ENCODE peak calls at places on chromosomes 7 and 10, in nine cellular contexts. One of them, this sample, is unnamed.

GRCh38 chr7:159136846-159137245 is 7.8 kb downstream of the VIPR2 start:
- DNase-seq in heart left ventricle: peak; percentile 9
- DNase-seq in endodermal cell: peak; percentile 46
- DNase-seq in GM10248: no peak
- DNase-seq in BE2C: no peak
- DNase-seq in Caco-2: no peak
- DNase-seq in mucosa of descending colon: no peak
- DNase-seq in omental fat pad: no peak
- DNase-seq in stomach: peak; percentile 7
- DNase-seq in this sample: no peak

GRCh38 chr10:84097787-84098353 is 41.4 kb upstream of the GHITM start:
- DNase-seq in heart left ventricle: no peak
- DNase-seq in Caco-2: no peak
- DNase-seq in BE2C: no peak
- DNase-seq in endodermal cell: no peak
- DNase-seq in omental fat pad: no peak
- DNase-seq in mucosa of descending colon: no peak
- DNase-seq in GM10248: no peak
- DNase-seq in stomach: no peak
- DNase-seq in this sample: no peak

GRCh38 chr10:38038107-38038931 is 27.8 kb downstream of the ZNF33A start:
- DNase-seq in omental fat pad: no peak
- DNase-seq in mucosa of descending colon: no peak
- DNase-seq in stomach: no peak
- DNase-seq in BE2C: no peak
- DNase-seq in heart left ventricle: no peak
- DNase-seq in GM10248: peak; percentile 49
- DNase-seq in Caco-2: no peak
- DNase-seq in endodermal cell: no peak
- DNase-seq in this sample: no peak

GRCh38 chr7:37541810-37542443 is 93.3 kb upstream of the ELMO1 start:
- DNase-seq in omental fat pad: no peak
- DNase-seq in endodermal cell: no peak
- DNase-seq in heart left ventricle: no peak
- DNase-seq in stomach: no peak
- DNase-seq in mucosa of descending colon: no peak
- DNase-seq in BE2C: no peak
- DNase-seq in Caco-2: no peak
- DNase-seq in GM10248: no peak
- DNase-seq in this sample: no peak

GRCh38 chr10:116845823-116846222 is 3.5 kb upstream of the ENO4 start:
- DNase-seq in BE2C: no peak
- DNase-seq in omental fat pad: no peak
- DNase-seq in GM10248: no peak
- DNase-seq in stomach: no peak
- DNase-seq in heart left ventricle: no peak
- DNase-seq in endodermal cell: no peak
- DNase-seq in mucosa of descending colon: no peak
- DNase-seq in Caco-2: no peak
- DNase-seq in this sample: no peak

GRCh38 chr7:94440460-94441039 is 45.9 kb downstream of the COL1A2 start:
- DNase-seq in stomach: no peak
- DNase-seq in endodermal cell: no peak
- DNase-seq in Caco-2: peak; percentile 68
- DNase-seq in BE2C: no peak
- DNase-seq in heart left ventricle: no peak
- DNase-seq in omental fat pad: no peak
- DNase-seq in mucosa of descending colon: no peak
- DNase-seq in GM10248: no peak
- DNase-seq in this sample: no peak

GRCh38 chr10:118241229-118242137 is 100.6 kb downstream of the FAM204A start:
- DNase-seq in mucosa of descending colon: no peak
- DNase-seq in endodermal cell: peak; percentile 94
- DNase-seq in omental fat pad: peak; percentile 89
- DNase-seq in stomach: peak; percentile 79
- DNase-seq in heart left ventricle: peak; percentile 66
- DNase-seq in Caco-2: peak; percentile 77
- DNase-seq in BE2C: peak; percentile 73
- DNase-seq in GM10248: peak; percentile 50
- DNase-seq in this sample: peak; percentile 79

GRCh38 chr10:93875032-93875358 is 18.8 kb upstream of the SLC35G1 start:
- DNase-seq in heart left ventricle: no peak
- DNase-seq in BE2C: no peak
- DNase-seq in mucosa of descending colon: no peak
- DNase-seq in omental fat pad: no peak
- DNase-seq in Caco-2: no peak
- DNase-seq in endodermal cell: no peak
- DNase-seq in GM10248: no peak
- DNase-seq in stomach: no peak
- DNase-seq in this sample: no peak

GRCh38 chr10:85986777-85987176 is 379.8 kb downstream of the GRID1 start:
- DNase-seq in Caco-2: no peak
- DNase-seq in GM10248: no peak
- DNase-seq in stomach: no peak
- DNase-seq in BE2C: no peak
- DNase-seq in endodermal cell: no peak
- DNase-seq in heart left ventricle: no peak
- DNase-seq in mucosa of descending colon: no peak
- DNase-seq in omental fat pad: no peak
- DNase-seq in this sample: no peak

GRCh38 chr10:99346247-99346646 is 17.1 kb downstream of the CNNM1 start:
- DNase-seq in stomach: no peak
- DNase-seq in endodermal cell: no peak
- DNase-seq in heart left ventricle: no peak
- DNase-seq in omental fat pad: no peak
- DNase-seq in GM10248: no peak
- DNase-seq in BE2C: no peak
- DNase-seq in mucosa of descending colon: no peak
- DNase-seq in Caco-2: no peak
- DNase-seq in this sample: no peak

GRCh38 chr7:129821476-129821875 is 131.3 kb downstream of the UBE2H start:
- DNase-seq in stomach: no peak
- DNase-seq in mucosa of descending colon: no peak
- DNase-seq in omental fat pad: no peak
- DNase-seq in GM10248: no peak
- DNase-seq in endodermal cell: peak; percentile 29
- DNase-seq in BE2C: no peak
- DNase-seq in Caco-2: no peak
- DNase-seq in heart left ventricle: no peak
- DNase-seq in this sample: no peak

GRCh38 chr10:100303724-100304319 is 17.3 kb upstream of the BLOC1S2 start:
- DNase-seq in GM10248: peak; percentile 60
- DNase-seq in BE2C: no peak
- DNase-seq in endodermal cell: no peak
- DNase-seq in Caco-2: no peak
- DNase-seq in omental fat pad: no peak
- DNase-seq in mucosa of descending colon: no peak
- DNase-seq in heart left ventricle: no peak
- DNase-seq in stomach: no peak
- DNase-seq in this sample: no peak

GRCh38 chr10:68073631-68074403 is 1.3 kb downstream of the HERC4 start:
- DNase-seq in stomach: no peak
- DNase-seq in Caco-2: no peak
- DNase-seq in mucosa of descending colon: no peak
- DNase-seq in endodermal cell: no peak
- DNase-seq in heart left ventricle: no peak
- DNase-seq in omental fat pad: no peak
- DNase-seq in GM10248: no peak
- DNase-seq in BE2C: no peak
- DNase-seq in this sample: no peak

GRCh38 chr7:27242046-27242579 is 489 bp upstream of the EVX1 start:
- DNase-seq in stomach: no peak
- DNase-seq in GM10248: no peak
- DNase-seq in mucosa of descending colon: no peak
- DNase-seq in endodermal cell: no peak
- DNase-seq in BE2C: no peak
- DNase-seq in heart left ventricle: no peak
- DNase-seq in Caco-2: no peak
- DNase-seq in omental fat pad: no peak
- DNase-seq in this sample: no peak

DNA sequence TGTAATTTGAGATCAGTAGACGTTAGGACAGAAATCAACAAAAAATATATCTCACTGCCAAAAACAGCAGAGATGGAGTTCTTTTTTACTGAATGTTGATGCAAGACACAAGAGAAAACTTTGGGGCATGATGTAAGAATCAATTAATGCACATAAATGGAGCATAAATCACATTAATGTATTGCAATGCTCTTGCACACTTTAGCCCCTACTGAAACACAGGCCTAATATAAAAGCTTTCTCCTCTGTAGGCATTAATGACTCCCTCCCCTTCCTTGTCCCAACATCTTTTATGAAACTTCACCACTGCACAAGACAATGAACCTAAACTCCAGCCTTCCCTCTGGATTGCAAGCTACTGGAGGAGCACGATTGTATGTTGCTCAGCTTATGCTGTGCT is 58.8 kb downstream of the CACNA2D1 start:
- DNase-seq in heart left ventricle: no peak
- DNase-seq in stomach: no peak
- DNase-seq in GM10248: no peak
- DNase-seq in Caco-2: no peak
- DNase-seq in mucosa of descending colon: no peak
- DNase-seq in endodermal cell: no peak
- DNase-seq in BE2C: no peak
- DNase-seq in omental fat pad: no peak
- DNase-seq in this sample: no peak
- TF ChIP-seq CTCF in heart left ventricle: no peak
- TF ChIP-seq CTCF in stomach: no peak
- TF ChIP-seq CTCF in GM10248: no peak
- TF ChIP-seq CTCF in Caco-2: no peak
- TF ChIP-seq CTCF in mucosa of descending colon: no peak
- TF ChIP-seq CTCF in endodermal cell: no peak
- TF ChIP-seq CTCF in BE2C: no peak
- TF ChIP-seq CTCF in omental fat pad: no peak
- TF ChIP-seq CTCF in this sample: no peak

DNA sequence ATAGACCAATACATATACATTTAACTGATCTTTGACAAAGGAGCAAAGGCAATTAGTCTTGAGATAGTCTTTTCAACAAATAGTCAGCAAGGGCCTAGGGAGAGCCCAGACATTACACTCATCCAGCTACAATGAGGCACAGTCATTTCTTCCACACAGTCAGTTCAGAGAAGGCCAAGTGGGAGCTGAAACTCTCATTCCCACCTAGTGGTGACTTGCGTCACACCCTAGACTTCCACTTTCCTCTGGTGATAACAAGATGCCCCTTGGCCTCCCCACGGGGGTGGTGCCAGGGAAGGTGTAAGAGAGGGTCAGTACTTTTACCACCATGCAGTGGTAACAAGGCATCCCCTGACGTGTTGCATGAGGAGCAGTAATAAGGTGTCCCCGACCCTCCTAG is 8.0 kb downstream of the FRMPD2 start:
- DNase-seq in stomach: no peak
- DNase-seq in BE2C: no peak
- DNase-seq in GM10248: no peak
- DNase-seq in Caco-2: no peak
- DNase-seq in heart left ventricle: no peak
- DNase-seq in omental fat pad: no peak
- DNase-seq in mucosa of descending colon: no peak
- DNase-seq in endodermal cell: no peak
- DNase-seq in this sample: peak; percentile 10
- TF ChIP-seq CTCF in stomach: no peak
- TF ChIP-seq CTCF in BE2C: no peak
- TF ChIP-seq CTCF in GM10248: no peak
- TF ChIP-seq CTCF in Caco-2: peak; percentile 29
- TF ChIP-seq CTCF in heart left ventricle: no peak
- TF ChIP-seq CTCF in omental fat pad: no peak
- TF ChIP-seq CTCF in mucosa of descending colon: no peak
- TF ChIP-seq CTCF in endodermal cell: peak; percentile 54
- TF ChIP-seq CTCF in this sample: no peak

GRCh38 chr10:1712944-1713671 is 24.2 kb downstream of the ADARB2 start:
- DNase-seq in mucosa of descending colon: no peak
- DNase-seq in stomach: no peak
- DNase-seq in BE2C: no peak
- DNase-seq in heart left ventricle: no peak
- DNase-seq in omental fat pad: no peak
- DNase-seq in GM10248: no peak
- DNase-seq in Caco-2: no peak
- DNase-seq in endodermal cell: peak; percentile 65
- DNase-seq in this sample: no peak

GRCh38 chr10:1716839-1717238 is 20.5 kb downstream of the ADARB2 start:
- DNase-seq in omental fat pad: no peak
- DNase-seq in heart left ventricle: no peak
- DNase-seq in Caco-2: no peak
- DNase-seq in BE2C: no peak
- DNase-seq in stomach: no peak
- DNase-seq in GM10248: no peak
- DNase-seq in mucosa of descending colon: no peak
- DNase-seq in endodermal cell: no peak
- DNase-seq in this sample: no peak

GRCh38 chr10:1712314-1712713 is 25.0 kb downstream of the ADARB2 start:
- DNase-seq in heart left ventricle: no peak
- DNase-seq in endodermal cell: no peak
- DNase-seq in GM10248: peak; percentile 30
- DNase-seq in omental fat pad: no peak
- DNase-seq in stomach: no peak
- DNase-seq in mucosa of descending colon: no peak
- DNase-seq in Caco-2: no peak
- DNase-seq in BE2C: no peak
- DNase-seq in this sample: no peak

DNA sequence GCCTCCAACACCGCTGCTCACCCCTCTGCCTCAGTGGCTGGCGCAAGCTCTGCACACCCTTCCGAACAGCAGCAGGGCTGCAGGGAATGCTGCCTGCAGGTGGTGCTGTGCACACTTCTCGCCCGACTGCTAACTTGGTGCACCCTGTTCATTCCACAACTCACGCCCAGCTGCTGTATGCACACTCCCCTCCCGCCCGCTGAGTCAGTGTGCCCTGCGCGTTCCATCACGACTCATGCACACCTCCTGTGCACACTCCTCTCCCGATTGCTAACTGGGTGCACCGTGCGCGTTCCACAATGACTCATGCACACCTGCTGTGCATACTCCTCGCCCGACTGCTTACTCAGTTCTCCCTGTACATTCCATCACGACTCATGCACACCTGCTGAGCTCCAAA is 21.5 kb downstream of the ADARB2 start:
- DNase-seq in mucosa of descending colon: no peak
- DNase-seq in stomach: peak; percentile 38
- DNase-seq in BE2C: no peak
- DNase-seq in Caco-2: peak; percentile 71
- DNase-seq in endodermal cell: peak; percentile 80
- DNase-seq in omental fat pad: no peak
- DNase-seq in heart left ventricle: no peak
- DNase-seq in GM10248: peak; percentile 48
- DNase-seq in this sample: peak; percentile 16
- TF ChIP-seq CTCF in mucosa of descending colon: no peak
- TF ChIP-seq CTCF in stomach: no peak
- TF ChIP-seq CTCF in BE2C: peak; percentile 34
- TF ChIP-seq CTCF in Caco-2: peak; percentile 78
- TF ChIP-seq CTCF in endodermal cell: peak; percentile 83
- TF ChIP-seq CTCF in omental fat pad: no peak
- TF ChIP-seq CTCF in heart left ventricle: peak; percentile 17
- TF ChIP-seq CTCF in GM10248: peak; percentile 54
- TF ChIP-seq CTCF in this sample: no peak

DNA sequence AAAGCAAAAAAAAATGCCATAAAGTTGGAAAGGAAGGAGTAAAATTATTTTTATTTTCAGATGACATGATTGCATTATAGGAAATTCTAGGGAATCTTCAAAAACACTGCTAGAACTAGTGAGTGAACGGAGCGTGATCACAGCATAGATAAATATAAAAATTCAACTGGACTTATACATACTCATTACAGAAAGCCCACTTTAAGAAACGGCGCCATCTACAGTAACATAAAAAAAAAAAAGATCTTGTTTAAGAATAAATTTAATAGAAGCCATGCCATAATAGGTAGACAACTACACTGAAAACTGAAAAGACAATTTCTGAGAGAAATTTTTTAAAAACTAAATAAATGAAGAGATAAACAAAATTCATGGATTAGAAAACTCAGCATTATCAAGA is 623.1 kb upstream of the MGMT start:
- DNase-seq in GM10248: no peak
- DNase-seq in omental fat pad: no peak
- DNase-seq in mucosa of descending colon: no peak
- DNase-seq in heart left ventricle: no peak
- DNase-seq in endodermal cell: no peak
- DNase-seq in BE2C: no peak
- DNase-seq in Caco-2: no peak
- DNase-seq in stomach: no peak
- DNase-seq in this sample: no peak
- TF ChIP-seq CTCF in GM10248: no peak
- TF ChIP-seq CTCF in omental fat pad: no peak
- TF ChIP-seq CTCF in mucosa of descending colon: no peak
- TF ChIP-seq CTCF in heart left ventricle: peak; percentile 22
- TF ChIP-seq CTCF in endodermal cell: peak; percentile 61
- TF ChIP-seq CTCF in BE2C: peak; percentile 25
- TF ChIP-seq CTCF in Caco-2: no peak
- TF ChIP-seq CTCF in stomach: no peak
- TF ChIP-seq CTCF in this sample: no peak

This sample was measured in activated CD8-positive, alpha-beta T cell treated with anti-CD3 and anti-CD28 coated beads for 36 hours.